ENCODE peak calls at places on chromosomes 11 and 22, in six cellular contexts. One of them, this sample, is unnamed.
A peak's percentile ranks its signal among the peaks of the same experiment; 100 is the strongest.

GRCh38 chr11:104522650-104523049 is 358.7 kb upstream of the PDGFD start:
- DNase-seq in IMR-90: peak; percentile 41
- DNase-seq in CD8-positive, alpha-beta memory T cell: no peak
- DNase-seq in mammary epithelial cell: no peak
- DNase-seq in spleen: no peak
- DNase-seq in GM23338: no peak
- DNase-seq in this sample: peak; percentile 13

GRCh38 chr11:31106963-31107576 is 262.5 kb downstream of the DCDC1 start:
- DNase-seq in IMR-90: peak; percentile 7
- DNase-seq in CD8-positive, alpha-beta memory T cell: peak; percentile 10
- DNase-seq in mammary epithelial cell: peak; percentile 39
- DNase-seq in spleen: no peak
- DNase-seq in GM23338: peak; percentile 92
- DNase-seq in this sample: no peak

GRCh38 chr11:102552447-102553200 is 22.1 kb upstream of the MMP7 start:
- DNase-seq in IMR-90: peak; percentile 65
- DNase-seq in CD8-positive, alpha-beta memory T cell: no peak
- DNase-seq in mammary epithelial cell: peak; percentile 92
- DNase-seq in spleen: no peak
- DNase-seq in GM23338: no peak
- DNase-seq in this sample: peak; percentile 7

GRCh38 chr11:132898021-132898420 is 634.3 kb downstream of the OPCML start:
- DNase-seq in IMR-90: peak; percentile 73
- DNase-seq in CD8-positive, alpha-beta memory T cell: no peak
- DNase-seq in mammary epithelial cell: peak; percentile 35
- DNase-seq in spleen: no peak
- DNase-seq in GM23338: no peak
- DNase-seq in this sample: no peak

GRCh38 chr11:35347921-35348331 is 71.4 kb downstream of the SLC1A2 start:
- DNase-seq in IMR-90: peak; percentile 67
- DNase-seq in CD8-positive, alpha-beta memory T cell: no peak
- DNase-seq in mammary epithelial cell: peak; percentile 51
- DNase-seq in spleen: no peak
- DNase-seq in GM23338: no peak
- DNase-seq in this sample: peak; percentile 61

GRCh38 chr11:1504581-1505290 is 18.2 kb upstream of the MOB2 start:
- DNase-seq in IMR-90: no peak
- DNase-seq in CD8-positive, alpha-beta memory T cell: no peak
- DNase-seq in mammary epithelial cell: no peak
- DNase-seq in spleen: no peak
- DNase-seq in GM23338: no peak
- DNase-seq in this sample: no peak

GRCh38 chr11:69440876-69441275 is 40.6 kb upstream of the LINC01488 start:
- DNase-seq in IMR-90: no peak
- DNase-seq in CD8-positive, alpha-beta memory T cell: no peak
- DNase-seq in mammary epithelial cell: no peak
- DNase-seq in spleen: peak; percentile 59
- DNase-seq in GM23338: no peak
- DNase-seq in this sample: no peak

GRCh38 chr11:70270877-70271634 is 566 bp downstream of the PPFIA1 start:
- DNase-seq in IMR-90: peak; percentile 65
- DNase-seq in CD8-positive, alpha-beta memory T cell: peak; percentile 50
- DNase-seq in mammary epithelial cell: peak; percentile 53
- DNase-seq in spleen: peak; percentile 93
- DNase-seq in GM23338: peak; percentile 84
- DNase-seq in this sample: peak; percentile 13

GRCh38 chr11:117316197-117316961 is at the start of gene BACE1:
- DNase-seq in IMR-90: peak; percentile 80
- DNase-seq in CD8-positive, alpha-beta memory T cell: peak; percentile 5
- DNase-seq in mammary epithelial cell: peak; percentile 77
- DNase-seq in spleen: peak; percentile 86
- DNase-seq in GM23338: peak; percentile 97
- DNase-seq in this sample: peak; percentile 59

GRCh38 chr11:72309074-72309598 is 65.2 kb upstream of the PHOX2A start:
- DNase-seq in IMR-90: no peak
- DNase-seq in CD8-positive, alpha-beta memory T cell: no peak
- DNase-seq in mammary epithelial cell: no peak
- DNase-seq in spleen: no peak
- DNase-seq in GM23338: no peak
- DNase-seq in this sample: no peak

GRCh38 chr11:80727315-80727714 is 1286.5 kb upstream of the TENM4 start:
- DNase-seq in IMR-90: no peak
- DNase-seq in CD8-positive, alpha-beta memory T cell: no peak
- DNase-seq in mammary epithelial cell: no peak
- DNase-seq in spleen: no peak
- DNase-seq in GM23338: peak; percentile 81
- DNase-seq in this sample: no peak

GRCh38 chr11:86511086-86511551 is 136.4 kb downstream of the CCDC81 start:
- DNase-seq in IMR-90: peak; percentile 79
- DNase-seq in CD8-positive, alpha-beta memory T cell: no peak
- DNase-seq in mammary epithelial cell: peak; percentile 65
- DNase-seq in spleen: no peak
- DNase-seq in GM23338: no peak
- DNase-seq in this sample: no peak

GRCh38 chr11:119516060-119516459 is 93.1 kb upstream of the THY1 start:
- DNase-seq in IMR-90: no peak
- DNase-seq in CD8-positive, alpha-beta memory T cell: no peak
- DNase-seq in mammary epithelial cell: no peak
- DNase-seq in spleen: no peak
- DNase-seq in GM23338: no peak
- DNase-seq in this sample: no peak

GRCh38 chr22:45357492-45357891 is 47.8 kb downstream of the FAM118A start:
- DNase-seq in IMR-90: no peak
- DNase-seq in CD8-positive, alpha-beta memory T cell: no peak
- DNase-seq in mammary epithelial cell: no peak
- DNase-seq in spleen: no peak
- DNase-seq in GM23338: no peak
- DNase-seq in this sample: no peak

GRCh38 chr22:40193429-40194421 is 16.0 kb downstream of the TNRC6B start:
- DNase-seq in IMR-90: peak; percentile 34
- DNase-seq in CD8-positive, alpha-beta memory T cell: no peak
- DNase-seq in mammary epithelial cell: no peak
- DNase-seq in spleen: no peak
- DNase-seq in GM23338: peak; percentile 94
- DNase-seq in this sample: no peak

GRCh38 chr11:88861618-88862017 is 204.2 kb downstream of the GRM5 start:
- DNase-seq in IMR-90: no peak
- DNase-seq in CD8-positive, alpha-beta memory T cell: no peak
- DNase-seq in mammary epithelial cell: no peak
- DNase-seq in spleen: no peak
- DNase-seq in GM23338: no peak
- DNase-seq in this sample: no peak

DNA sequence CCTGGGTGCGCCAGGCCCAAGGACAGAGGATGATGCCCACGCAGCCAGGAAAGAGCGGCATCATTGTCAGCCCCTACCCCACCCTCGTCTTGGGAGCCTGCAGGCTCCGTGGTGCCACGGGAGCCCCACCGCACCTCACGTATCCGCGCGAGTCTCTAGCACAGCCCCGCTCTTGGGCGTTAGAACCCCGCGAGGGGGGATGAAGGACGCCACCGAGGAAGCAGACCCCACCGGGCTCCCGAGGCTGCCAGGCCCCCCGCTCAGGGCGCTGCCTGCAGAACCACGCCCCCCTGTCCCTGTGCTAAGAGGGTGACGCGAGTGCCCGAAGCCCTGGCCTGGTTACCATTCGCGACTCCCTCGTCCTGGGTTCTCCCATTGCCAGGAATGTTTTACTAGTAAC is 52.3 kb upstream of the MS4A8 start:
- DNase-seq in IMR-90: no peak
- DNase-seq in CD8-positive, alpha-beta memory T cell: no peak
- DNase-seq in mammary epithelial cell: no peak
- DNase-seq in spleen: no peak
- DNase-seq in GM23338: no peak
- DNase-seq in this sample: no peak
- H3K27ac ChIP-seq in IMR-90: no peak overlapping the region
- H3K27ac ChIP-seq in CD8-positive, alpha-beta memory T cell: no peak overlapping the region
- H3K27ac ChIP-seq in mammary epithelial cell: no peak overlapping the region
- H3K27ac ChIP-seq in spleen: no peak overlapping the region
- H3K27ac ChIP-seq in GM23338: no peak overlapping the region
- H3K27ac ChIP-seq in this sample: no peak overlapping the region

GRCh38 chr11:113087716-113088115 is 126.5 kb downstream of the NCAM1 start:
- DNase-seq in IMR-90: no peak
- DNase-seq in CD8-positive, alpha-beta memory T cell: no peak
- DNase-seq in mammary epithelial cell: no peak
- DNase-seq in spleen: no peak
- DNase-seq in GM23338: peak; percentile 45
- DNase-seq in this sample: no peak

GRCh38 chr11:113082501-113082900 is 121.3 kb downstream of the NCAM1 start:
- DNase-seq in IMR-90: no peak
- DNase-seq in CD8-positive, alpha-beta memory T cell: no peak
- DNase-seq in mammary epithelial cell: no peak
- DNase-seq in spleen: no peak
- DNase-seq in GM23338: no peak
- DNase-seq in this sample: no peak

GRCh38 chr11:113085446-113085845 is 124.2 kb downstream of the NCAM1 start:
- DNase-seq in IMR-90: no peak
- DNase-seq in CD8-positive, alpha-beta memory T cell: no peak
- DNase-seq in mammary epithelial cell: no peak
- DNase-seq in spleen: no peak
- DNase-seq in GM23338: no peak
- DNase-seq in this sample: no peak

GRCh38 chr11:113083571-113083970 is 122.4 kb downstream of the NCAM1 start:
- DNase-seq in IMR-90: no peak
- DNase-seq in CD8-positive, alpha-beta memory T cell: no peak
- DNase-seq in mammary epithelial cell: no peak
- DNase-seq in spleen: no peak
- DNase-seq in GM23338: no peak
- DNase-seq in this sample: no peak

GRCh38 chr11:113084297-113084696 is 123.1 kb downstream of the NCAM1 start:
- DNase-seq in IMR-90: no peak
- DNase-seq in CD8-positive, alpha-beta memory T cell: no peak
- DNase-seq in mammary epithelial cell: no peak
- DNase-seq in spleen: no peak
- DNase-seq in GM23338: no peak
- DNase-seq in this sample: no peak
- H3K27ac ChIP-seq in IMR-90: no peak overlapping the region
- H3K27ac ChIP-seq in CD8-positive, alpha-beta memory T cell: no peak overlapping the region
- H3K27ac ChIP-seq in mammary epithelial cell: no peak overlapping the region
- H3K27ac ChIP-seq in spleen: no peak overlapping the region
- H3K27ac ChIP-seq in GM23338: no peak overlapping the region
- H3K27ac ChIP-seq in this sample: no peak overlapping the region

GRCh38 chr11:122723576-122723975 is 68.1 kb downstream of the UBASH3B start:
- DNase-seq in IMR-90: peak; percentile 45
- DNase-seq in CD8-positive, alpha-beta memory T cell: no peak
- DNase-seq in mammary epithelial cell: no peak
- DNase-seq in spleen: no peak
- DNase-seq in GM23338: no peak
- DNase-seq in this sample: no peak

GRCh38 chr11:122731500-122731913 is 76.0 kb downstream of the UBASH3B start:
- DNase-seq in IMR-90: peak; percentile 97
- DNase-seq in CD8-positive, alpha-beta memory T cell: no peak
- DNase-seq in mammary epithelial cell: no peak
- DNase-seq in spleen: no peak
- DNase-seq in GM23338: no peak
- DNase-seq in this sample: peak; percentile 70

GRCh38 chr11:122729139-122729538 is 73.6 kb downstream of the UBASH3B start:
- DNase-seq in IMR-90: no peak
- DNase-seq in CD8-positive, alpha-beta memory T cell: no peak
- DNase-seq in mammary epithelial cell: no peak
- DNase-seq in spleen: no peak
- DNase-seq in GM23338: no peak
- DNase-seq in this sample: no peak

GRCh38 chr11:122724520-122724919 is 69.0 kb downstream of the UBASH3B start:
- DNase-seq in IMR-90: peak; percentile 77
- DNase-seq in CD8-positive, alpha-beta memory T cell: no peak
- DNase-seq in mammary epithelial cell: no peak
- DNase-seq in spleen: no peak
- DNase-seq in GM23338: peak; percentile 41
- DNase-seq in this sample: no peak

GRCh38 chr11:122727101-122727929 is 71.8 kb downstream of the UBASH3B start:
- DNase-seq in IMR-90: no peak
- DNase-seq in CD8-positive, alpha-beta memory T cell: no peak
- DNase-seq in mammary epithelial cell: no peak
- DNase-seq in spleen: no peak
- DNase-seq in GM23338: no peak
- DNase-seq in this sample: no peak
- H3K27ac ChIP-seq in IMR-90: no peak overlapping the region
- H3K27ac ChIP-seq in CD8-positive, alpha-beta memory T cell: peak overlapping the region; percentile 14
- H3K27ac ChIP-seq in mammary epithelial cell: no peak overlapping the region
- H3K27ac ChIP-seq in spleen: peak overlapping the region; percentile 63
- H3K27ac ChIP-seq in GM23338: no peak overlapping the region
- H3K27ac ChIP-seq in this sample: no peak overlapping the region

DNA sequence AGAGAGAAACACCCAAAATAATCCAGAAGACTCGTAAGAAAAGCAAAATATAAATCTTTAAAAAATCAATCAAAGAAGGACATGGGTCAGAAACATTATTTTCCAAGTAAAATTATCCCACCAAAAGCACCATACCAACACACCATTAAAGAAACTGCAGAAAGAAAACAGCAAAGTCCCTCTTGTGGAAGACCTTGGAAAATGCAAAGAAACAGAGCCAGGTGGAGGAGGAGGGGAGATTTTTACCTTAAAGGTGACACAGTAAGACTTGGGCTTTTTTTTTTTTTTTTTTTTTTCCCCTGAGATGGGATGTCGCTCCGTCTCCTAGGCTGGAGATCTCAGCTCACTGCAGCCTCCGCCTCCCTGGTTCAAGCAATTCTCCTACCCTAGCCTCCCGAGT is 123.8 kb downstream of the LARGE1 start:
- DNase-seq in IMR-90: no peak
- DNase-seq in CD8-positive, alpha-beta memory T cell: no peak
- DNase-seq in mammary epithelial cell: no peak
- DNase-seq in spleen: no peak
- DNase-seq in GM23338: peak; percentile 70
- DNase-seq in this sample: no peak
- H3K27ac ChIP-seq in IMR-90: no peak overlapping the region
- H3K27ac ChIP-seq in CD8-positive, alpha-beta memory T cell: no peak overlapping the region
- H3K27ac ChIP-seq in mammary epithelial cell: no peak overlapping the region
- H3K27ac ChIP-seq in spleen: no peak overlapping the region
- H3K27ac ChIP-seq in GM23338: no peak overlapping the region
- H3K27ac ChIP-seq in this sample: no peak overlapping the region

DNA sequence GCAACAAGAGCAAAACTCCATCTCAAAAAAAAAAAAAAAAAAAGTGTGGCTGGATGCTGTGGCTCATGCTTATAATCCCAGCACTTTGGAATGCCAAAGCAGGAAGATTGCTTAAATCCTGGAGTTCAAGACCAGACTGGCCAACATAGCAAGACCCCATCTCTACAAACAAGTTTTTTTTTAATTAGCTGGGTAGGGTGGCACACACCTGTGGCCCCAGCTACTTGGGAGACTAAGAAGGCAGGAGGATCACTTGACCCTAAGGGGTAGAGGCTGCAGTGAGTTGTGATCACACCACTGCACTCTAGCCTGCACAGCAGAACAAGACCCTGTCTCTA is 19.0 kb upstream of the FEZ1 start:
- DNase-seq in IMR-90: no peak
- DNase-seq in CD8-positive, alpha-beta memory T cell: no peak
- DNase-seq in mammary epithelial cell: no peak
- DNase-seq in spleen: no peak
- DNase-seq in GM23338: no peak
- DNase-seq in this sample: no peak
- H3K27ac ChIP-seq in IMR-90: no peak overlapping the region
- H3K27ac ChIP-seq in CD8-positive, alpha-beta memory T cell: no peak overlapping the region
- H3K27ac ChIP-seq in mammary epithelial cell: peak overlapping the region; percentile 30
- H3K27ac ChIP-seq in spleen: no peak overlapping the region
- H3K27ac ChIP-seq in GM23338: no peak overlapping the region
- H3K27ac ChIP-seq in this sample: no peak overlapping the region

GRCh38 chr11:131640320-131640719 is 269.9 kb downstream of the NTM start:
- DNase-seq in IMR-90: no peak
- DNase-seq in CD8-positive, alpha-beta memory T cell: no peak
- DNase-seq in mammary epithelial cell: no peak
- DNase-seq in spleen: no peak
- DNase-seq in GM23338: peak; percentile 44
- DNase-seq in this sample: no peak
- H3K27ac ChIP-seq in IMR-90: no peak overlapping the region
- H3K27ac ChIP-seq in CD8-positive, alpha-beta memory T cell: no peak overlapping the region
- H3K27ac ChIP-seq in mammary epithelial cell: no peak overlapping the region
- H3K27ac ChIP-seq in spleen: no peak overlapping the region
- H3K27ac ChIP-seq in GM23338: peak overlapping the region; percentile 43
- H3K27ac ChIP-seq in this sample: no peak overlapping the region